ENCODE peak calls at places on chromosomes 11 and 22, in seven cellular contexts. Z, T, P, V, B, H and U are unnamed samples.

GRCh38 chr22:42258126-42258525 is 12.3 kb downstream of the TCF20 start:
- DNase-seq in Z (no peak), T (no peak), P (no peak), V (no peak), B (no peak), H (no peak), U (no peak)

GRCh38 chr11:839875-840617 is 2.3 kb downstream of the POLR2L start:
- DNase-seq in Z (no peak), T (no peak), P (no peak), V (no peak), B (no peak), H (peak; percentile 79), U (no peak)

GRCh38 chr22:43004362-43005035 is 10.4 kb downstream of the PACSIN2 start:
- DNase-seq in Z (no peak), T (peak; percentile 92), P (no peak), V (peak; percentile 76), B (peak; percentile 24), H (no peak), U (no peak)

GRCh38 chr11:130775306-130776043 is 140.8 kb downstream of the SNX19 start:
- DNase-seq in Z (no peak), T (peak; percentile 17), P (no peak), V (peak; percentile 60), B (no peak), H (no peak), U (no peak)

GRCh38 chr11:76734456-76735217 is 48.5 kb upstream of the TSKU start:
- DNase-seq in Z (no peak), T (no peak), P (no peak), V (no peak), B (no peak), H (no peak), U (no peak)

GRCh38 chr11:86954288-86955110 is 696 bp downstream of the FZD4 start:
- DNase-seq in Z (peak; percentile 45), T (no peak), P (no peak), V (no peak), B (no peak), H (peak; percentile 77), U (no peak)

GRCh38 chr11:111448420-111448819 is 63.8 kb downstream of the BTG4 start:
- DNase-seq in Z (no peak), T (no peak), P (no peak), V (no peak), B (no peak), H (no peak), U (no peak)

GRCh38 chr11:34640050-34640971 is 19.4 kb downstream of the EHF start:
- DNase-seq in Z (no peak), T (peak; percentile 98), P (no peak), V (no peak), B (no peak), H (peak; percentile 17), U (no peak)

GRCh38 chr22:44942056-44942455 is 67.7 kb downstream of the PHF21B start:
- DNase-seq in Z (no peak), T (no peak), P (no peak), V (no peak), B (no peak), H (no peak), U (no peak)

GRCh38 chr22:30354644-30355043 is 2.0 kb downstream of the SF3A1 start:
- DNase-seq in Z (no peak), T (no peak), P (no peak), V (no peak), B (no peak), H (no peak), U (no peak)

GRCh38 chr22:20111045-20111688 is 4.7 kb upstream of the RANBP1 start:
- DNase-seq in Z (no peak), T (no peak), P (peak; percentile 51), V (no peak), B (peak; percentile 71), H (peak; percentile 88), U (no peak)

GRCh38 chr22:46063861-46064235 is 86.5 kb upstream of the PPARA start:
- DNase-seq in Z (no peak), T (no peak), P (no peak), V (no peak), B (no peak), H (no peak), U (no peak)

GRCh38 chr11:47233989-47234668 is 14.5 kb downstream of the ACP2 start:
- DNase-seq in Z (peak; percentile 54), T (peak; percentile 64), P (no peak), V (peak; percentile 40), B (peak; percentile 40), H (peak; percentile 70), U (no peak)

GRCh38 chr11:89477175-89477574 is 14.0 kb downstream of the NOX4 start:
- DNase-seq in Z (no peak), T (peak; percentile 19), P (peak; percentile 12), V (no peak), B (no peak), H (no peak), U (no peak)

GRCh38 chr11:124898711-124899110 is 1.0 kb upstream of the ROBO4 start:
- DNase-seq in Z (peak; percentile 78), T (no peak), P (no peak), V (peak; percentile 84), B (no peak), H (peak; percentile 55), U (peak; percentile 44)

GRCh38 chr11:65894034-65894591 is 3.6 kb downstream of the CCDC85B start:
- DNase-seq in Z (peak; percentile 68), T (no peak), P (no peak), V (no peak), B (peak; percentile 66), H (no peak), U (no peak)
- H3K4me3 ChIP-seq in Z (peak overlapping the region; percentile 92), T (no peak overlapping the region), P (no peak overlapping the region), V (no peak overlapping the region), B (peak overlapping the region; percentile 57), H (no peak overlapping the region), U (no peak overlapping the region)

DNA sequence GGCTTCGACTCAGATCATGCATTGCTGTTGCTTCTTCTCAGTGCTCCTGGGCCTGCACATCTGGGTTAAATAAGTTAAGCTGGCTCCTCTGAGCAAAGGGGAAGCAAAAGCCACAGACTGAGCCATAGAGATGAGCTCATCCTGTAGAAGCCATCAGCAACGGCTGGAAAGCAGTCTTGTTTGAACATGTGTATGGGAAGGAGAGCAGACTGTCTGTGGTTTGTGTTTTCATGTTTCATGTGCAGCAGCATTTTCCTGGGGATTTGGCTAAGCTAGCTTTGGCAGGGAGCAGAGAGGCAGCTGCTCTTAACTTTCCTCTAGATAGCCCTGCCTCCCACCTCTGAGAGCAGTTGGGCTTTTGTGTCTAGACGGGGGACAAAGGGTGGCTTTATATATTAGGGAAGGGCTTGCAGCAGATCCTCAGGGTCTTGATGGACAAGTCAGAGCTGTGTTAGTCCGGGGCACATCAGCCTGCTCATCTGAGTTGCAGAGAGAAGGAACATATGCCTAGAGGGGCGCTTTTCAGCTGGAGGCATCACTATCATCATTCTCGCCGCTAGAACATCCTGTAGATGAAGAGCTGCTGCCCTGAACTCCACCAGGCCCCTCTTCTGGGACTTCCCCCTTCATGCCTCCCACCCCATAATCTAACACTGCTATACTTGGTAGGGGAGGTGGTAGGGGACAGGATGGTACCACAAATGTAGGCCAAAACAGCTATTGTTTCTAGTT is 14.9 kb downstream of the DCPS start:
- DNase-seq in Z (peak; percentile 73), T (no peak), P (no peak), V (peak; percentile 94), B (peak; percentile 39), H (no peak), U (peak; percentile 91)
- H3K4me3 ChIP-seq in Z (peak overlapping the region; percentile 15), T (no peak overlapping the region), P (no peak overlapping the region), V (peak overlapping the region; percentile 53), B (peak overlapping the region; percentile 41), H (no peak overlapping the region), U (peak overlapping the region; percentile 24)

GRCh38 chr11:12410006-12410728 is 32.8 kb downstream of the PARVA start:
- DNase-seq in Z (no peak), T (no peak), P (no peak), V (peak; percentile 45), B (no peak), H (peak; percentile 50), U (no peak)
- H3K4me3 ChIP-seq in Z (no peak overlapping the region), T (no peak overlapping the region), P (no peak overlapping the region), V (no peak overlapping the region), B (no peak overlapping the region), H (no peak overlapping the region), U (no peak overlapping the region)

DNA sequence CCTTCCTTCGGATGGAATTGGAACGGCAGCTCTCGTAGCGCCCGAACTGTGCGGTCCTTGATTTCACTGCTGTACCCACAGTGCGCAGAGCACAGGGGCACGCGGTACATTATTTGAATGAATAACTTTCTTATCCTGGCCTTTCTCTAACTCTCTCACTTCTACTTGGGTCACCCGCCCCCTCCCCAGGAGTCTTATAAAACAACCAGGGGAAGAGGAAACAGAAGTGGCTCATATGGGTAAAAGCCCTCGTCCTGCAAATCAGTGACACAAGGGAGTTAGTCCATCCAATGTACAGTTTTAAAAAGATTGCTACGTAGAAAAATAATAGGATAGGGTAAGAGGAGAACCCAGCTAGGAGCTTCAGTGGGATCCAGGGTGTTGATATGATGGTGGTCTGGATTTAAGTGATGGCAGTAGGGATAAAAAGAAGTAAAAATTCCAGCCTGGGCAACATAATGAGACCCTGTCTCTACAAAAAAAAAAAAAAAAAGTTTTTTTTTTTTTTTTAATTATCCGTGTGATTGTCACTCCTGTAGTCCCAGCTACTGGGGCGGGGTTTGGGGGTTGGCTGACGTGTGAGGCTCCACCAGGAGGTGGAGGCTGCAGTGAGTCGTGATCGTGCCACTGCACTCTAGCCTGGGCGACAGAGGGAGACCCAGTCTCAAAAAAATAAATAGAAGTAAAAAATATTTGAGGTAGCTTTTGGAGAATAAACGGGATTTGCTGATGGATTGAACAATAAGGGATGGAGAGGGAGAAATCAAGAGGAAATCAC is 7.1 kb upstream of the L3MBTL2 start:
- DNase-seq in Z (peak; percentile 56), T (peak; percentile 51), P (no peak), V (peak; percentile 19), B (peak; percentile 56), H (no peak), U (no peak)
- H3K4me3 ChIP-seq in Z (peak overlapping the region; percentile 65), T (peak overlapping the region; percentile 53), P (peak overlapping the region; percentile 60), V (peak overlapping the region; percentile 80), B (peak overlapping the region; percentile 86), H (peak overlapping the region; percentile 79), U (peak overlapping the region; percentile 71)